ENCODE peak calls at places on chromosomes 1 and 21, in ten cellular contexts. M is WTC11; O is NCI-H1092; Y is AML-193; B is HS-5; N is HTR-8/SVneo; R is fibroblast of mammary gland; K is stimulated activated CD4-positive, alpha-beta T cell treated with anti-CD3 and anti-CD28 coated beads, Interleukin-4, amount 100 ng/mL, for 4 hours; T is cardiac fibroblast; H is naive thymus-derived CD8-positive, alpha-beta T cell. G is an unnamed sample.

GRCh38 chr1:93713247-93713764 is 31.7 kb upstream of the BCAR3 start:
- DNase-seq in M (no peak), O (no peak), Y (no peak), B (no peak), N (no peak), R (no peak), K (no peak), T (no peak), H (no peak), G (no peak)

GRCh38 chr1:186330758-186331157 is 44.3 kb downstream of the TPR start:
- DNase-seq in M (no peak), O (no peak), Y (no peak), B (no peak), N (no peak), R (peak), K (no peak), T (no peak), H (no peak), G (no peak)

GRCh38 chr1:222991908-222992307 is 151.1 kb downstream of the TLR5 start:
- DNase-seq in M (no peak), O (no peak), Y (no peak), B (no peak), N (no peak), R (no peak), K (no peak), T (no peak), H (no peak), G (no peak)

GRCh38 chr1:175537571-175537970 is 205.8 kb downstream of the TNR start:
- DNase-seq in M (no peak), O (no peak), Y (no peak), B (no peak), N (no peak), R (no peak), K (no peak), T (no peak), H (no peak), G (no peak)

GRCh38 chr1:170864784-170865538 is 70.4 kb upstream of the MROH9 start:
- DNase-seq in M (no peak), O (no peak), Y (no peak), B (no peak), N (no peak), R (no peak), K (no peak), T (peak), H (no peak), G (no peak)

GRCh38 chr21:41168391-41169257 is 664 bp downstream of the BACE2 start:
- DNase-seq in M (peak), O (peak), Y (no peak), B (no peak), N (no peak), R (peak), K (peak), T (peak), H (no peak), G (no peak)

GRCh38 chr1:98103617-98104284 is 182.9 kb upstream of the DPYD start:
- DNase-seq in M (no peak), O (no peak), Y (no peak), B (no peak), N (no peak), R (peak), K (no peak), T (peak), H (no peak), G (no peak)

GRCh38 chr21:44780767-44781459 is 20.7 kb downstream of the UBE2G2 start:
- DNase-seq in M (no peak), O (no peak), Y (no peak), B (no peak), N (no peak), R (no peak), K (no peak), T (no peak), H (no peak), G (no peak)

GRCh38 chr1:185533596-185533995 is 200.6 kb upstream of the HMCN1 start:
- DNase-seq in M (no peak), O (no peak), Y (no peak), B (no peak), N (no peak), R (peak), K (no peak), T (no peak), H (no peak), G (no peak)

GRCh38 chr1:209769956-209770355 is 14.1 kb downstream of the TRAF3IP3 start:
- DNase-seq in M (no peak), O (no peak), Y (peak), B (no peak), N (no peak), R (no peak), K (no peak), T (peak), H (no peak), G (no peak)

GRCh38 chr1:8379513-8380186 is 61.7 kb downstream of the SLC45A1 start:
- DNase-seq in M (no peak), O (no peak), Y (no peak), B (no peak), N (no peak), R (no peak), K (no peak), T (no peak), H (no peak), G (no peak)

G was measured in GDM1.